ENCODE peak calls at places on chromosomes 1 and 21, in four cellular contexts. V is brain microvascular endothelial cell; Z is CD8-positive, alpha-beta memory T cell; C is PC-3. D is an unnamed sample.

GRCh38 chr1:11080931-11081330 is 18.7 kb downstream of the EXOSC10 start:
- DNase-seq in C (no peak), V (no peak), Z (no peak), D (no peak)

GRCh38 chr1:29251164-29252130 is 15.1 kb downstream of the PTPRU start:
- DNase-seq in Z (no peak), V (no peak), C (no peak), D (no peak)

GRCh38 chr1:55981015-55981635 is 598.2 kb downstream of the PLPP3 start:
- DNase-seq in V (no peak), C (no peak), Z (no peak), D (no peak)

GRCh38 chr1:232667781-232668101 is 37.8 kb upstream of the SIPA1L2 start:
- DNase-seq in V (no peak), C (no peak), Z (no peak), D (no peak)

GRCh38 chr21:36454079-36454478 is 25.8 kb downstream of the CLDN14 start:
- DNase-seq in Z (no peak), C (no peak), V (no peak), D (no peak)

GRCh38 chr1:51417496-51418383 is 87.4 kb upstream of the TTC39A start:
- DNase-seq in V (peak; percentile 22), Z (no peak), C (no peak), D (no peak)

GRCh38 chr1:158793604-158794003 is 12.6 kb upstream of the OR6N2 start:
- DNase-seq in Z (peak; percentile 18), V (no peak), C (no peak), D (no peak)

GRCh38 chr1:55534565-55535091 is 319.5 kb upstream of the USP24 start:
- DNase-seq in V (no peak), Z (no peak), C (peak; percentile 49), D (no peak)

GRCh38 chr1:51926171-51926812 is 47.8 kb upstream of the NRDC start:
- DNase-seq in V (peak; percentile 58), Z (no peak), C (peak; percentile 62), D (peak; percentile 26)

GRCh38 chr1:178189814-178190213 is 95.9 kb downstream of the RASAL2 start:
- DNase-seq in C (peak; percentile 43), V (peak; percentile 10), Z (no peak), D (peak; percentile 25)

GRCh38 chr1:181112071-181112929 is 23.8 kb downstream of the IER5 start:
- DNase-seq in V (peak; percentile 95), Z (no peak), C (peak; percentile 97), D (peak; percentile 89)

GRCh38 chr1:12178511-12178910 is 11.7 kb downstream of the TNFRSF1B start:
- DNase-seq in Z (no peak), C (no peak), V (no peak), D (no peak)

GRCh38 chr1:66262233-66262632 is 271.7 kb upstream of the SGIP1 start:
- DNase-seq in C (peak; percentile 97), V (peak; percentile 55), Z (no peak), D (peak; percentile 86)

GRCh38 chr1:78348526-78349284 is 142.1 kb upstream of the PTGFR start:
- DNase-seq in C (no peak), V (peak; percentile 7), Z (no peak), D (no peak)

GRCh38 chr1:167710836-167711235 is 10.9 kb upstream of the MPZL1 start:
- DNase-seq in Z (no peak), C (no peak), V (no peak), D (no peak)

GRCh38 chr1:29415156-29415830 is 179.0 kb downstream of the PTPRU start:
- DNase-seq in C (peak; percentile 51), Z (no peak), V (no peak), D (no peak)

GRCh38 chr1:177020861-177021589 is 143.5 kb downstream of the ASTN1 start:
- DNase-seq in Z (no peak), C (no peak), V (no peak), D (no peak)

GRCh38 chr1:155192346-155193274 is 15.1 kb downstream of the THBS3 start:
- DNase-seq in Z (peak; percentile 12), V (no peak), C (peak; percentile 46), D (no peak)

GRCh38 chr1:212698467-212699103 is 1.1 kb downstream of the BATF3 start:
- DNase-seq in Z (no peak), V (no peak), C (no peak), D (no peak)

GRCh38 chr1:27455166-27455811 is 34.7 kb downstream of the WASF2 start:
- DNase-seq in Z (no peak), V (no peak), C (no peak), D (no peak)

GRCh38 chr1:150564051-150564991 is 15.1 kb downstream of the MCL1 start:
- DNase-seq in Z (no peak), C (no peak), V (no peak), D (no peak)

GRCh38 chr1:78079580-78079979 is 33.8 kb downstream of the GIPC2 start:
- DNase-seq in Z (no peak), C (peak; percentile 56), V (no peak), D (no peak)

GRCh38 chr1:232788235-232788872 is 16.9 kb upstream of the MAP10 start:
- DNase-seq in C (no peak), Z (no peak), V (no peak), D (no peak)

GRCh38 chr1:116426401-116426800 is 53.4 kb downstream of the ATP1A1 start:
- DNase-seq in C (no peak), V (no peak), Z (no peak), D (no peak)

GRCh38 chr1:184813528-184814089 is 59.0 kb upstream of the EDEM3 start:
- DNase-seq in Z (no peak), V (no peak), C (no peak), D (no peak)

GRCh38 chr1:147073062-147073432 is 99.2 kb downstream of the PRKAB2 start:
- DNase-seq in C (no peak), Z (no peak), V (no peak), D (no peak)

GRCh38 chr1:53155945-53156344 is 13.5 kb upstream of the SLC1A7 start:
- DNase-seq in Z (no peak), V (no peak), C (no peak), D (no peak)

GRCh38 chr1:53160924-53161378 is 18.5 kb upstream of the SLC1A7 start:
- DNase-seq in C (no peak), V (no peak), Z (no peak), D (no peak)

GRCh38 chr1:53155534-53155933 is 13.1 kb upstream of the SLC1A7 start:
- DNase-seq in C (no peak), V (no peak), Z (no peak), D (no peak)

GRCh38 chr1:53156783-53157182 is 14.3 kb upstream of the SLC1A7 start:
- DNase-seq in V (no peak), C (no peak), Z (no peak), D (no peak)

GRCh38 chr1:53158900-53159299 is 16.5 kb upstream of the SLC1A7 start:
- DNase-seq in C (no peak), Z (no peak), V (no peak), D (no peak)
- H3K36me3 ChIP-seq in C (no peaks in the 10 kb centered on the region), Z (no peaks in the 10 kb centered on the region), V (no peaks in the 10 kb centered on the region), D (no peaks in the 10 kb centered on the region)

GRCh38 chr21:31909153-31909771 is 36.4 kb downstream of the HUNK start:
- DNase-seq in Z (no peak), C (no peak), V (no peak), D (no peak)
- H3K27me3 ChIP-seq in Z (no peaks in the 10 kb centered on the region), C (peaks cover 27% of the 10 kb centered on the region), V (no peaks in the 10 kb centered on the region), D (no peaks in the 10 kb centered on the region)

DNA sequence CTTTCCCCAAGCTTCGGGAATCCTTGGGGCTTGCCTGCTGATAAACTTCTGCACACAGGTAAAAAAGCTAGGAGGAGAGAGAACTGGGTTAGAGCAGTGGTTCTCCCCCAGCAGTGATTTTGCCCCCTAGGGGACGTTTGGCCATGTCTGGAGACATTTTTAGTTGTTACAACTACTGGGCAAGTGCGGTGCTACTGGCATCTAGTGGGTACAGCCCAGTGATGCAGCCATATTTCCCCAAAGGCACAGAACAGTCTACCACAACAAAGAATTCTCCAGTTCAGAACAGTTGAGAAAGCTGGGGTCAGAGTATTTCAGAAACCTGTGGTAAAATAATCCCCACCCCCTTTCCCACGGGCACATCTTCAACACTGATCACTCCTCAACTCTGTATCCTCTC is 41.3 kb downstream of the LRRC71 start:
- DNase-seq in C (peak; percentile 44), V (no peak), Z (no peak), D (no peak)
- H3K36me3 ChIP-seq in C (peaks cover 20% of the 10 kb centered on the region), V (peaks cover 53% of the 10 kb centered on the region), Z (no peaks in the 10 kb centered on the region), D (peaks cover 66% of the 10 kb centered on the region)

GRCh38 chr1:218872928-218873327 is 300.8 kb upstream of the LYPLAL1 start:
- DNase-seq in Z (no peak), C (no peak), V (no peak), D (no peak)
- H3K27me3 ChIP-seq in Z (no peaks in the 10 kb centered on the region), C (no peaks in the 10 kb centered on the region), V (no peaks in the 10 kb centered on the region), D (no peaks in the 10 kb centered on the region)

DNA sequence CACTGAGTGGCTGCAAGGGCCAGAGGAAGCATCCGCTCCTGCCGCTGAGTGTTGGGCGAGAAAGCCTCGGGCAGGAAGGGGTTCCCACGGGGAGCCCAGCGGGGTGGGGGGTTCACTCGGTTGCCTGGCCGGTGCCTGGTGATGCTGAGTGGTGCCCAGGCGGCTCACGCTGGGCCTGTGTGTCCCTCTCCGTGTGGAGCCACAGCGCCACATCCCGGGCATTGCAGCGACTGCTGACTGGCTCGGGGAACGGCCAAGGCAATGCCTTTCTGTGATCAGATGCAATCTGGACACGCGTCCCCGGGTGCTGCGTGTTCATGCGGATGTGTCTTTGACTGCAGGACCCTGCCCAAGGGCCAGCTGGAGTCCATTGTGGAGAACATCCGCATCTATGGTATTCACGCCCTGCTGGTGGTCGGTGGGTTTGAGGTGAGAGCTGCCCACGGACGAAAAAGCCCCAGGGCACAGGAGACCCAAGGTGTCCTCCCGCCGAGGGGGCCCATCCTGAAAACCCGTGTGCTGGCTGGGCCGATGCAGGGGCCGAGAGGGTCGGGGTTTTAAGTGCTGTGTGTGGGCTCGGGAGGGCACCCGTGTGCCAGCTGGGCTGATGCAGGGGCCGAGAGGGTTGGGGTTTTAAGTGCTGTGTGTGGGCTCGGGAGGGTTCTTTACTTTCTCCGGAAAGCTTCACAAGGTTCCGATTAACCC is 16.4 kb downstream of the CFAP410 start:
- DNase-seq in V (no peak), C (no peak), Z (no peak), D (no peak)
- H3K36me3 ChIP-seq in V (peaks cover 48% of the 10 kb centered on the region), C (peaks cover 11% of the 10 kb centered on the region), Z (peaks cover 3% of the 10 kb centered on the region), D (peaks cover 78% of the 10 kb centered on the region)